ENCODE peak calls at places on chromosome 3, in four cellular contexts. One of them, this sample, is unnamed.
A peak's percentile ranks its signal among the peaks of the same experiment; 100 is the strongest.

GRCh38 chr3:126083913-126084514 is at the start of gene SLC41A3:
- DNase-seq in WTC11: peak; percentile 85
- DNase-seq in K562: peak; percentile 86
- DNase-seq in GM12878: peak; percentile 45
- DNase-seq in this sample: peak; percentile 80

GRCh38 chr3:195005251-195005620 is 265.7 kb downstream of the XXYLT1 start:
- DNase-seq in WTC11: peak; percentile 39
- DNase-seq in K562: no peak
- DNase-seq in GM12878: no peak
- DNase-seq in this sample: no peak

GRCh38 chr3:192494176-192494575 is 233.2 kb downstream of the FGF12 start:
- DNase-seq in WTC11: no peak
- DNase-seq in K562: no peak
- DNase-seq in GM12878: no peak
- DNase-seq in this sample: no peak

GRCh38 chr3:28601291-28601690 is 252.7 kb upstream of the AZI2 start:
- DNase-seq in WTC11: no peak
- DNase-seq in K562: no peak
- DNase-seq in GM12878: no peak
- DNase-seq in this sample: no peak

GRCh38 chr3:186414735-186415419 is 52.8 kb upstream of the DGKG start:
- DNase-seq in WTC11: no peak
- DNase-seq in K562: no peak
- DNase-seq in GM12878: no peak
- DNase-seq in this sample: no peak

GRCh38 chr3:22713936-22714335 is 489.2 kb upstream of the UBE2E2 start:
- DNase-seq in WTC11: no peak
- DNase-seq in K562: no peak
- DNase-seq in GM12878: no peak
- DNase-seq in this sample: peak; percentile 2

GRCh38 chr3:171822707-171823106 is 12.4 kb upstream of the PLD1 start:
- DNase-seq in WTC11: no peak
- DNase-seq in K562: no peak
- DNase-seq in GM12878: no peak
- DNase-seq in this sample: peak; percentile 83

GRCh38 chr3:178203650-178204049 is 332.6 kb upstream of the KCNMB2 start:
- DNase-seq in WTC11: no peak
- DNase-seq in K562: no peak
- DNase-seq in GM12878: no peak
- DNase-seq in this sample: no peak

GRCh38 chr3:77407454-77407853 is 367.6 kb downstream of the ROBO2 start:
- DNase-seq in WTC11: no peak
- DNase-seq in K562: no peak
- DNase-seq in GM12878: no peak
- DNase-seq in this sample: no peak

GRCh38 chr3:13110678-13111116 is 37.5 kb upstream of the IQSEC1 start:
- DNase-seq in WTC11: no peak
- DNase-seq in K562: no peak
- DNase-seq in GM12878: peak; percentile 76
- DNase-seq in this sample: no peak
- TF ChIP-seq CBFB in WTC11: no peak
- TF ChIP-seq CBFB in K562: no peak
- TF ChIP-seq CBFB in GM12878: no peak
- TF ChIP-seq CBFB in this sample: no peak

DNA sequence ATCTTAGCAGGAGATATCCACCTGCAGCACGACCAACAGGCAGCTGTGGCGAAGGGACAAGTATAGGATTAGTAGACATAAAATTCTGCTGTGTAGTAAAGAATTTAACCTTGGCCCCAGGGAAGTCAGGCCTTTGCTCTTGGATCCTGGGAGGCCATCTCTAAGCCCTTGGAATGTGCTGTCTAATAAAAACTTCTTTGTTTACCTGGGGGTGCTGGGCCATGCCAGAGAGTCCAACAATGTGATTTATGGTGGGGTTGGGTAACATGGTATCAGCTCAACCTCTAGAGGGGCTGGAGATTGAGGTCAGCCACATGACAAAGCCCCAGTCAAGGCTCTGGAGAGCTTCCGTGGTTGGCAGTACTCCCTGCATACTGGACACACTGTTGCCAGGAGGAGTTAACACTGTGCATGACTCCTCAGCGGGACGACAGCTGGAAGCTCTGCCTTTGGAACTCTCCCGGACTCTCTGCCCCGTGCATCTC is 52.4 kb downstream of the HEG1 start:
- DNase-seq in WTC11: no peak
- DNase-seq in K562: no peak
- DNase-seq in GM12878: no peak
- DNase-seq in this sample: peak; percentile 98
- TF ChIP-seq CBFB in WTC11: no peak
- TF ChIP-seq CBFB in K562: no peak
- TF ChIP-seq CBFB in GM12878: no peak
- TF ChIP-seq CBFB in this sample: peak; percentile 79

GRCh38 chr3:179673522-179673921 is 20.7 kb downstream of the USP13 start:
- DNase-seq in WTC11: no peak
- DNase-seq in K562: no peak
- DNase-seq in GM12878: no peak
- DNase-seq in this sample: no peak
- TF ChIP-seq CBFB in WTC11: no peak
- TF ChIP-seq CBFB in K562: no peak
- TF ChIP-seq CBFB in GM12878: no peak
- TF ChIP-seq CBFB in this sample: no peak

GRCh38 chr3:62134061-62134496 is 239.3 kb downstream of the FEZF2 start:
- DNase-seq in WTC11: no peak
- DNase-seq in K562: no peak
- DNase-seq in GM12878: no peak
- DNase-seq in this sample: no peak
- TF ChIP-seq CBFB in WTC11: no peak
- TF ChIP-seq CBFB in K562: no peak
- TF ChIP-seq CBFB in GM12878: no peak
- TF ChIP-seq CBFB in this sample: no peak